ENCODE peak calls at places on chromosomes 12 and 14, in ten cellular contexts. One of them, this sample, is unnamed.

GRCh38 chr12:26848156-26848825 is 15.3 kb upstream of the ITPR2 start:
- DNase-seq in body of pancreas: no peak
- DNase-seq in A549: no peak
- DNase-seq in sigmoid colon: no peak
- DNase-seq in suprapubic skin: no peak
- DNase-seq in right lobe of liver: no peak
- DNase-seq in stomach: no peak
- DNase-seq in adrenal gland: no peak
- DNase-seq in IMR-90: peak; percentile 63
- DNase-seq in uterus: no peak
- DNase-seq in this sample: no peak

GRCh38 chr12:106655577-106655976 is 72.8 kb downstream of the RFX4 start:
- DNase-seq in stomach: no peak
- DNase-seq in body of pancreas: no peak
- DNase-seq in A549: no peak
- DNase-seq in right lobe of liver: no peak
- DNase-seq in uterus: no peak
- DNase-seq in adrenal gland: no peak
- DNase-seq in IMR-90: no peak
- DNase-seq in suprapubic skin: no peak
- DNase-seq in sigmoid colon: no peak
- DNase-seq in this sample: no peak

GRCh38 chr14:91284146-91284790 is 39.8 kb upstream of the GPR68 start:
- DNase-seq in adrenal gland: no peak
- DNase-seq in A549: no peak
- DNase-seq in right lobe of liver: no peak
- DNase-seq in body of pancreas: no peak
- DNase-seq in uterus: peak; percentile 60
- DNase-seq in IMR-90: peak; percentile 71
- DNase-seq in sigmoid colon: no peak
- DNase-seq in suprapubic skin: no peak
- DNase-seq in stomach: no peak
- DNase-seq in this sample: peak; percentile 42

GRCh38 chr14:46279327-46279726 is 372.3 kb downstream of the RPL10L start:
- DNase-seq in body of pancreas: no peak
- DNase-seq in stomach: no peak
- DNase-seq in IMR-90: no peak
- DNase-seq in suprapubic skin: no peak
- DNase-seq in sigmoid colon: no peak
- DNase-seq in A549: no peak
- DNase-seq in right lobe of liver: no peak
- DNase-seq in adrenal gland: no peak
- DNase-seq in uterus: no peak
- DNase-seq in this sample: no peak

GRCh38 chr12:64178122-64178521 is 44.0 kb downstream of the KICS2 start:
- DNase-seq in suprapubic skin: no peak
- DNase-seq in IMR-90: peak; percentile 96
- DNase-seq in A549: no peak
- DNase-seq in adrenal gland: no peak
- DNase-seq in uterus: no peak
- DNase-seq in sigmoid colon: no peak
- DNase-seq in body of pancreas: no peak
- DNase-seq in stomach: no peak
- DNase-seq in right lobe of liver: no peak
- DNase-seq in this sample: no peak

GRCh38 chr14:71117839-71118743 is 210.8 kb downstream of the PCNX1 start:
- DNase-seq in stomach: no peak
- DNase-seq in body of pancreas: peak; percentile 25
- DNase-seq in sigmoid colon: no peak
- DNase-seq in IMR-90: peak; percentile 78
- DNase-seq in suprapubic skin: no peak
- DNase-seq in right lobe of liver: no peak
- DNase-seq in uterus: no peak
- DNase-seq in adrenal gland: no peak
- DNase-seq in A549: no peak
- DNase-seq in this sample: no peak

GRCh38 chr14:59268011-59268410 is 79.5 kb downstream of the DAAM1 start:
- DNase-seq in A549: no peak
- DNase-seq in sigmoid colon: no peak
- DNase-seq in stomach: no peak
- DNase-seq in body of pancreas: no peak
- DNase-seq in suprapubic skin: no peak
- DNase-seq in IMR-90: no peak
- DNase-seq in right lobe of liver: no peak
- DNase-seq in uterus: no peak
- DNase-seq in adrenal gland: no peak
- DNase-seq in this sample: no peak

GRCh38 chr14:61537567-61538463 is 157.5 kb upstream of the HIF1A start:
- DNase-seq in uterus: no peak
- DNase-seq in IMR-90: peak; percentile 90
- DNase-seq in stomach: peak; percentile 85
- DNase-seq in adrenal gland: peak; percentile 55
- DNase-seq in A549: peak; percentile 83
- DNase-seq in right lobe of liver: no peak
- DNase-seq in body of pancreas: peak; percentile 89
- DNase-seq in sigmoid colon: no peak
- DNase-seq in suprapubic skin: no peak
- DNase-seq in this sample: no peak

GRCh38 chr12:78802593-78802992 is 62.0 kb upstream of the SYT1 start:
- DNase-seq in adrenal gland: no peak
- DNase-seq in suprapubic skin: no peak
- DNase-seq in sigmoid colon: no peak
- DNase-seq in uterus: no peak
- DNase-seq in A549: peak; percentile 3
- DNase-seq in IMR-90: peak; percentile 70
- DNase-seq in right lobe of liver: no peak
- DNase-seq in body of pancreas: peak; percentile 55
- DNase-seq in stomach: no peak
- DNase-seq in this sample: no peak

GRCh38 chr12:1047898-1048660 is 57.1 kb downstream of the ERC1 start:
- DNase-seq in IMR-90: no peak
- DNase-seq in uterus: no peak
- DNase-seq in suprapubic skin: no peak
- DNase-seq in right lobe of liver: no peak
- DNase-seq in body of pancreas: no peak
- DNase-seq in adrenal gland: no peak
- DNase-seq in A549: no peak
- DNase-seq in stomach: no peak
- DNase-seq in sigmoid colon: no peak
- DNase-seq in this sample: peak; percentile 45
- H3K27ac ChIP-seq in IMR-90: no peak overlapping the region
- H3K27ac ChIP-seq in uterus: no peak overlapping the region
- H3K27ac ChIP-seq in suprapubic skin: no peak overlapping the region
- H3K27ac ChIP-seq in right lobe of liver: no peak overlapping the region
- H3K27ac ChIP-seq in body of pancreas: no peak overlapping the region
- H3K27ac ChIP-seq in adrenal gland: no peak overlapping the region
- H3K27ac ChIP-seq in A549: no peak overlapping the region
- H3K27ac ChIP-seq in stomach: no peak overlapping the region
- H3K27ac ChIP-seq in sigmoid colon: no peak overlapping the region
- H3K27ac ChIP-seq in this sample: no peak overlapping the region

GRCh38 chr14:77322951-77323350 is 2.1 kb downstream of the GSTZ1 start:
- DNase-seq in sigmoid colon: peak; percentile 55
- DNase-seq in body of pancreas: no peak
- DNase-seq in suprapubic skin: no peak
- DNase-seq in uterus: no peak
- DNase-seq in adrenal gland: no peak
- DNase-seq in A549: no peak
- DNase-seq in IMR-90: no peak
- DNase-seq in right lobe of liver: no peak
- DNase-seq in stomach: no peak
- DNase-seq in this sample: no peak

GRCh38 chr14:77319416-77319815 is 1.3 kb downstream of the POMT2 start:
- DNase-seq in right lobe of liver: no peak
- DNase-seq in stomach: no peak
- DNase-seq in uterus: no peak
- DNase-seq in adrenal gland: no peak
- DNase-seq in body of pancreas: no peak
- DNase-seq in sigmoid colon: peak; percentile 45
- DNase-seq in IMR-90: no peak
- DNase-seq in A549: no peak
- DNase-seq in suprapubic skin: peak; percentile 16
- DNase-seq in this sample: no peak

GRCh38 chr14:77318006-77318553 is 2.6 kb downstream of the POMT2 start:
- DNase-seq in body of pancreas: no peak
- DNase-seq in sigmoid colon: peak; percentile 41
- DNase-seq in uterus: no peak
- DNase-seq in stomach: no peak
- DNase-seq in IMR-90: no peak
- DNase-seq in adrenal gland: no peak
- DNase-seq in right lobe of liver: no peak
- DNase-seq in A549: no peak
- DNase-seq in suprapubic skin: peak; percentile 56
- DNase-seq in this sample: peak; percentile 85

GRCh38 chr14:77322209-77322902 is 1.5 kb downstream of the GSTZ1 start:
- DNase-seq in adrenal gland: no peak
- DNase-seq in IMR-90: no peak
- DNase-seq in sigmoid colon: peak; percentile 39
- DNase-seq in right lobe of liver: no peak
- DNase-seq in body of pancreas: no peak
- DNase-seq in stomach: no peak
- DNase-seq in uterus: no peak
- DNase-seq in suprapubic skin: peak; percentile 53
- DNase-seq in A549: no peak
- DNase-seq in this sample: no peak

DNA sequence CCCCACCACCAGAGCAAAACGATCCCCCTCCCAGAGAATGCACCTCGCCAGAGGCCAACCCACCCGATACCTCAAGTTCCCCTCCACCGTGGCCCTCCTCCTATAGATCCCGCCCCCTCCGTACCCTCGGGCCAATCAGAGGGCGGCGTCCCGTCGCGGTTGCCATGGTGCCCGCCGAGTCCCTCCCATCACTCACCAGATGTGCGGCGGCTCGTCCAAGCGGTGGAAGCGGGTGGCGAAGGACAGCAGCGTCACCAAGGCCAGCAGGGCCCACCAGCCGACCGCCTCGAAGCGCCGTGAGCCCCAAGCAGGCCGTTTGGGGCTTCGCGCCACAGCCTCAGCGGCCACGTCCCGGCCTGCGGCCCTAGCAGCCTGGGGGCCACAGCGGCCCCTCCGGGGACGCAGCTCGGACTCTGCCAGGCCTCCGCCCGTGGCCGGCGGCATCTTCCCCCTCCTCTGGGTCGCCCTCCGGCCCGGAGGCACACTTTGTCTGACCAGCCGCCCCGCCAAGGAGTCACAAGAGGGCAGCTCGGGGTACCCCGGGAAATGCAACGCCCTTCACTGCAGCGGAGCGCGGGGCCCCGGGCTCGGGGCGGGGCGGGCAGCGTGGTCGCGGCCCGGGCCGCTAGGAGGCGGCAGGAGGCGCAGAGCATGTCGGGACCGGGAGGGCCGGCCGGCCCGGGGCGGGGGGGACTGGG is at the start of gene POMT2:
- DNase-seq in right lobe of liver: peak; percentile 96
- DNase-seq in A549: peak; percentile 91
- DNase-seq in uterus: peak; percentile 91
- DNase-seq in suprapubic skin: peak; percentile 98
- DNase-seq in body of pancreas: peak; percentile 94
- DNase-seq in adrenal gland: peak; percentile 96
- DNase-seq in sigmoid colon: peak; percentile 97
- DNase-seq in IMR-90: peak; percentile 79
- DNase-seq in stomach: peak; percentile 95
- DNase-seq in this sample: peak; percentile 97
- TF ChIP-seq POLR2A in right lobe of liver: peak; percentile 37
- TF ChIP-seq POLR2A in A549: peak; percentile 68
- TF ChIP-seq POLR2A in uterus: peak; percentile 78
- TF ChIP-seq POLR2A in suprapubic skin: no peak
- TF ChIP-seq POLR2A in body of pancreas: peak; percentile 45
- TF ChIP-seq POLR2A in adrenal gland: peak; percentile 72
- TF ChIP-seq POLR2A in sigmoid colon: peak; percentile 41
- TF ChIP-seq POLR2A in IMR-90: no peak
- TF ChIP-seq POLR2A in stomach: no peak
- TF ChIP-seq POLR2A in this sample: peak; percentile 3

GRCh38 chr12:124413401-124413800 is 118.5 kb downstream of the RFLNA start:
- DNase-seq in IMR-90: no peak
- DNase-seq in right lobe of liver: no peak
- DNase-seq in uterus: no peak
- DNase-seq in adrenal gland: no peak
- DNase-seq in sigmoid colon: no peak
- DNase-seq in body of pancreas: peak; percentile 51
- DNase-seq in stomach: no peak
- DNase-seq in A549: no peak
- DNase-seq in suprapubic skin: no peak
- DNase-seq in this sample: peak; percentile 74

GRCh38 chr12:124411291-124411878 is 116.5 kb downstream of the RFLNA start:
- DNase-seq in A549: no peak
- DNase-seq in stomach: no peak
- DNase-seq in body of pancreas: no peak
- DNase-seq in adrenal gland: peak; percentile 93
- DNase-seq in right lobe of liver: no peak
- DNase-seq in uterus: peak; percentile 93
- DNase-seq in suprapubic skin: no peak
- DNase-seq in sigmoid colon: peak; percentile 96
- DNase-seq in IMR-90: peak; percentile 96
- DNase-seq in this sample: peak; percentile 81

GRCh38 chr12:124413915-124414314 is 119.0 kb downstream of the RFLNA start:
- DNase-seq in right lobe of liver: no peak
- DNase-seq in adrenal gland: no peak
- DNase-seq in uterus: no peak
- DNase-seq in IMR-90: no peak
- DNase-seq in suprapubic skin: no peak
- DNase-seq in sigmoid colon: no peak
- DNase-seq in A549: no peak
- DNase-seq in body of pancreas: no peak
- DNase-seq in stomach: no peak
- DNase-seq in this sample: no peak

GRCh38 chr12:124411953-124412645 is 117.2 kb downstream of the RFLNA start:
- DNase-seq in IMR-90: no peak
- DNase-seq in suprapubic skin: no peak
- DNase-seq in body of pancreas: no peak
- DNase-seq in adrenal gland: no peak
- DNase-seq in sigmoid colon: no peak
- DNase-seq in right lobe of liver: no peak
- DNase-seq in uterus: peak; percentile 53
- DNase-seq in A549: no peak
- DNase-seq in stomach: no peak
- DNase-seq in this sample: no peak

GRCh38 chr12:124412646-124413015 is 117.7 kb downstream of the RFLNA start:
- DNase-seq in uterus: no peak
- DNase-seq in adrenal gland: no peak
- DNase-seq in sigmoid colon: no peak
- DNase-seq in right lobe of liver: no peak
- DNase-seq in IMR-90: no peak
- DNase-seq in stomach: no peak
- DNase-seq in suprapubic skin: no peak
- DNase-seq in body of pancreas: no peak
- DNase-seq in A549: no peak
- DNase-seq in this sample: no peak
- H3K27ac ChIP-seq in uterus: peak overlapping the region; percentile 74
- H3K27ac ChIP-seq in adrenal gland: peak overlapping the region; percentile 29
- H3K27ac ChIP-seq in sigmoid colon: peak overlapping the region; percentile 98
- H3K27ac ChIP-seq in right lobe of liver: no peak overlapping the region
- H3K27ac ChIP-seq in IMR-90: peak overlapping the region; percentile 1
- H3K27ac ChIP-seq in stomach: peak overlapping the region; percentile 35
- H3K27ac ChIP-seq in suprapubic skin: peak overlapping the region; percentile 78
- H3K27ac ChIP-seq in body of pancreas: no peak overlapping the region
- H3K27ac ChIP-seq in A549: peak overlapping the region; percentile 94
- H3K27ac ChIP-seq in this sample: peak overlapping the region; percentile 31

DNA sequence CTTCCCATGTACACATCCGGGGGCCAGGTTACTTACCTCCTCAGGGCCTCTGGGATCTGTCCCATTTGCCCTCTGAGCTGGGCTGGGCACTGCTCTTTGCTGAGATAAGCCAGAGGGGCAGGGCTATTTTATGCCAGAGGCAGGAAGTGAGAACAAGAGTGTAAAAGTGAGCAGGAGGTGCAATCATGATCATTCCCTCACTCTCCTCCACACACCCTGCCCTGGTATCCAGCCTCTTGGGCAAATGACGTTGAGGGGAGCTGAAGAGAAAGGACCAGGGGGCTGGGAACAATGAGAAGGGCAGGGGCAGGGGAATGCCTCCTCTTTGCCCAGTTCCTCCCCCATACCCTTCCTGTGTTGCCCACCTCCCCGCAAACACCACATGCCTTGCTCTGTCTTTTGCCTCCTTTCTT is 4.2 kb downstream of the LPAR5 start:
- DNase-seq in A549: no peak
- DNase-seq in sigmoid colon: no peak
- DNase-seq in IMR-90: no peak
- DNase-seq in uterus: no peak
- DNase-seq in suprapubic skin: no peak
- DNase-seq in adrenal gland: no peak
- DNase-seq in stomach: peak; percentile 78
- DNase-seq in right lobe of liver: no peak
- DNase-seq in body of pancreas: no peak
- DNase-seq in this sample: no peak
- TF ChIP-seq POLR2A in A549: no peak
- TF ChIP-seq POLR2A in sigmoid colon: peak; percentile 69
- TF ChIP-seq POLR2A in IMR-90: no peak
- TF ChIP-seq POLR2A in uterus: no peak
- TF ChIP-seq POLR2A in suprapubic skin: no peak
- TF ChIP-seq POLR2A in adrenal gland: no peak
- TF ChIP-seq POLR2A in stomach: no peak
- TF ChIP-seq POLR2A in right lobe of liver: no peak
- TF ChIP-seq POLR2A in body of pancreas: no peak
- TF ChIP-seq POLR2A in this sample: no peak

This sample was measured in testis.